ENCODE peak calls at places on chromosome 11, in ten cellular contexts. V is colonic mucosa; C is activated T-cell treated with anti-CD3 and anti-CD28 coated beads for 1 hour; M is lower lobe of right lung; X is substantia nigra; W is CD8-positive, alpha-beta T cell; Y is iris pigment epithelial cell; N is A673; A is fibroblast of lung; Q is stimulated activated CD8-positive, alpha-beta memory T cell treated with anti-CD3 and anti-CD28 coated beads, Interleukin-7, amount 100 ng/mL, for 1 hour. E is an unnamed sample.

GRCh38 chr11:113531575-113532451 is 56.6 kb upstream of the DRD2 start:
- DNase-seq in V (no peak), C (no peak), M (no peak), X (no peak), W (no peak), Y (no peak), N (no peak), A (no peak), Q (no peak), E (no peak)

GRCh38 chr11:74822187-74822586 is 73.5 kb downstream of the RNF169 start:
- DNase-seq in V (no peak), C (no peak), M (no peak), X (no peak), W (no peak), Y (peak), N (no peak), A (peak), Q (no peak), E (no peak)

GRCh38 chr11:46315033-46315738 is 32.1 kb upstream of the DGKZ start:
- DNase-seq in V (peak), C (peak), M (no peak), X (no peak), W (peak), Y (peak), N (peak), A (peak), Q (peak), E (peak)

GRCh38 chr11:110032257-110032656 is 60.9 kb upstream of the ZC3H12C start:
- DNase-seq in V (no peak), C (no peak), M (no peak), X (no peak), W (no peak), Y (no peak), N (no peak), A (peak), Q (no peak), E (no peak)

GRCh38 chr11:9906043-9906791 is 242.3 kb downstream of the SWAP70 start:
- DNase-seq in V (no peak), C (no peak), M (no peak), X (no peak), W (no peak), Y (peak), N (peak), A (peak), Q (no peak), E (no peak)

GRCh38 chr11:8335683-8336082 is 72.0 kb upstream of the LMO1 start:
- DNase-seq in V (no peak), C (no peak), M (no peak), X (no peak), W (no peak), Y (peak), N (no peak), A (peak), Q (no peak), E (no peak)

GRCh38 chr11:32960553-32961164 is 55.0 kb upstream of the DEPDC7 start:
- DNase-seq in V (no peak), C (no peak), M (no peak), X (no peak), W (no peak), Y (peak), N (peak), A (peak), Q (no peak), E (peak)

GRCh38 chr11:134363161-134363560 is 31.4 kb downstream of the GLB1L2 start:
- DNase-seq in V (no peak), C (no peak), M (peak), X (no peak), W (no peak), Y (no peak), N (no peak), A (no peak), Q (no peak), E (no peak)

GRCh38 chr11:128548655-128549255 is 38.6 kb downstream of the ETS1 start:
- DNase-seq in V (peak), C (no peak), M (peak), X (no peak), W (peak), Y (peak), N (no peak), A (peak), Q (no peak), E (peak)

GRCh38 chr11:79078999-79079398 is 361.8 kb downstream of the TENM4 start:
- DNase-seq in V (no peak), C (no peak), M (no peak), X (no peak), W (no peak), Y (no peak), N (no peak), A (no peak), Q (no peak), E (no peak)

GRCh38 chr11:102874842-102875241 is at the start of gene MMP12:
- DNase-seq in V (no peak), C (no peak), M (no peak), X (no peak), W (no peak), Y (no peak), N (no peak), A (no peak), Q (no peak), E (no peak)

GRCh38 chr11:68328374-68329091 is 16.1 kb downstream of the LRP5 start:
- DNase-seq in V (peak), C (no peak), M (no peak), X (no peak), W (peak), Y (no peak), N (peak), A (peak), Q (no peak), E (no peak)

GRCh38 chr11:57425565-57426438 is 1.1 kb downstream of the SLC43A3 start:
- DNase-seq in V (peak), C (no peak), M (peak), X (no peak), W (no peak), Y (peak), N (no peak), A (peak), Q (no peak), E (no peak)

GRCh38 chr11:45856044-45856468 is 8.8 kb downstream of the CRY2 start:
- DNase-seq in V (no peak), C (no peak), M (no peak), X (no peak), W (no peak), Y (no peak), N (no peak), A (peak), Q (no peak), E (no peak)

E was measured in CD4-positive, alpha-beta memory T cell.